ENCODE peak calls at places on chromosomes 12 and 14, in eight cellular contexts. One of them, this sample, is unnamed.
A peak's percentile ranks its signal among the peaks of the same experiment; 100 is the strongest.

GRCh38 chr14:22084393-22085281 is 411.0 kb upstream of the OR4E1 start:
- DNase-seq in breast epithelium: no peak
- DNase-seq in foreskin fibroblast: peak; percentile 34
- DNase-seq in fibroblast of pulmonary artery: peak; percentile 71
- DNase-seq in fibroblast of villous mesenchyme: peak; percentile 59
- DNase-seq in AG10803: peak; percentile 53
- DNase-seq in pancreas: no peak
- DNase-seq in GM20000: peak; percentile 32
- DNase-seq in this sample: no peak

GRCh38 chr12:132275110-132275531 is 54.3 kb downstream of the GALNT9 start:
- DNase-seq in breast epithelium: no peak
- DNase-seq in AG10803: peak; percentile 52
- DNase-seq in GM20000: no peak
- DNase-seq in fibroblast of pulmonary artery: peak; percentile 62
- DNase-seq in pancreas: peak; percentile 28
- DNase-seq in fibroblast of villous mesenchyme: peak; percentile 30
- DNase-seq in foreskin fibroblast: peak; percentile 23
- DNase-seq in this sample: peak; percentile 65

GRCh38 chr12:71456316-71456715 is 16.7 kb downstream of the LGR5 start:
- DNase-seq in foreskin fibroblast: no peak
- DNase-seq in pancreas: no peak
- DNase-seq in fibroblast of villous mesenchyme: no peak
- DNase-seq in AG10803: no peak
- DNase-seq in breast epithelium: no peak
- DNase-seq in GM20000: no peak
- DNase-seq in fibroblast of pulmonary artery: no peak
- DNase-seq in this sample: no peak

GRCh38 chr12:68557011-68557715 is 53.5 kb upstream of the RAP1B start:
- DNase-seq in fibroblast of pulmonary artery: peak; percentile 79
- DNase-seq in foreskin fibroblast: peak; percentile 85
- DNase-seq in fibroblast of villous mesenchyme: peak; percentile 53
- DNase-seq in pancreas: no peak
- DNase-seq in breast epithelium: no peak
- DNase-seq in AG10803: peak; percentile 88
- DNase-seq in GM20000: no peak
- DNase-seq in this sample: no peak

GRCh38 chr14:32202941-32203882 is at the start of gene RNU6-8:
- DNase-seq in GM20000: peak; percentile 79
- DNase-seq in pancreas: peak; percentile 95
- DNase-seq in fibroblast of pulmonary artery: peak; percentile 88
- DNase-seq in breast epithelium: peak; percentile 85
- DNase-seq in AG10803: peak; percentile 89
- DNase-seq in foreskin fibroblast: peak; percentile 89
- DNase-seq in fibroblast of villous mesenchyme: peak; percentile 87
- DNase-seq in this sample: peak; percentile 92

GRCh38 chr12:24788886-24789285 is 160.0 kb downstream of the BCAT1 start:
- DNase-seq in fibroblast of pulmonary artery: no peak
- DNase-seq in AG10803: peak; percentile 30
- DNase-seq in foreskin fibroblast: no peak
- DNase-seq in GM20000: no peak
- DNase-seq in breast epithelium: no peak
- DNase-seq in pancreas: no peak
- DNase-seq in fibroblast of villous mesenchyme: peak; percentile 18
- DNase-seq in this sample: no peak

GRCh38 chr12:67442347-67442841 is 173.2 kb downstream of the CAND1 start:
- DNase-seq in GM20000: no peak
- DNase-seq in AG10803: no peak
- DNase-seq in pancreas: peak; percentile 55
- DNase-seq in breast epithelium: no peak
- DNase-seq in fibroblast of villous mesenchyme: no peak
- DNase-seq in foreskin fibroblast: no peak
- DNase-seq in fibroblast of pulmonary artery: no peak
- DNase-seq in this sample: peak; percentile 28

GRCh38 chr12:68043446-68043845 is 54.2 kb downstream of the IFNG-AS1 start:
- DNase-seq in GM20000: no peak
- DNase-seq in fibroblast of villous mesenchyme: no peak
- DNase-seq in pancreas: no peak
- DNase-seq in foreskin fibroblast: no peak
- DNase-seq in AG10803: no peak
- DNase-seq in fibroblast of pulmonary artery: no peak
- DNase-seq in breast epithelium: no peak
- DNase-seq in this sample: no peak

GRCh38 chr12:119179335-119180021 is 747 bp downstream of the HSPB8 start:
- DNase-seq in fibroblast of pulmonary artery: peak; percentile 68
- DNase-seq in GM20000: no peak
- DNase-seq in breast epithelium: peak; percentile 32
- DNase-seq in pancreas: peak; percentile 61
- DNase-seq in fibroblast of villous mesenchyme: peak; percentile 69
- DNase-seq in AG10803: peak; percentile 66
- DNase-seq in foreskin fibroblast: peak; percentile 5
- DNase-seq in this sample: no peak

GRCh38 chr12:46209165-46209564 is 59.7 kb downstream of the SLC38A1 start:
- DNase-seq in breast epithelium: no peak
- DNase-seq in AG10803: peak; percentile 40
- DNase-seq in pancreas: no peak
- DNase-seq in foreskin fibroblast: peak; percentile 54
- DNase-seq in fibroblast of pulmonary artery: peak; percentile 31
- DNase-seq in GM20000: no peak
- DNase-seq in fibroblast of villous mesenchyme: peak; percentile 51
- DNase-seq in this sample: no peak

GRCh38 chr14:34387974-34388533 is 74.0 kb downstream of the SPTSSA start:
- DNase-seq in breast epithelium: no peak
- DNase-seq in foreskin fibroblast: no peak
- DNase-seq in fibroblast of pulmonary artery: no peak
- DNase-seq in fibroblast of villous mesenchyme: no peak
- DNase-seq in pancreas: no peak
- DNase-seq in GM20000: no peak
- DNase-seq in AG10803: no peak
- DNase-seq in this sample: no peak

GRCh38 chr14:31829256-31829923 is 247.7 kb upstream of the ARHGAP5 start:
- DNase-seq in GM20000: no peak
- DNase-seq in AG10803: peak; percentile 54
- DNase-seq in foreskin fibroblast: peak; percentile 81
- DNase-seq in pancreas: no peak
- DNase-seq in fibroblast of pulmonary artery: peak; percentile 90
- DNase-seq in fibroblast of villous mesenchyme: peak; percentile 85
- DNase-seq in breast epithelium: no peak
- DNase-seq in this sample: no peak

GRCh38 chr14:53954551-53955233 is 1.9 kb downstream of the BMP4 start:
- DNase-seq in foreskin fibroblast: peak; percentile 78
- DNase-seq in pancreas: peak; percentile 59
- DNase-seq in GM20000: peak; percentile 50
- DNase-seq in AG10803: peak; percentile 13
- DNase-seq in fibroblast of villous mesenchyme: peak; percentile 46
- DNase-seq in fibroblast of pulmonary artery: peak; percentile 31
- DNase-seq in breast epithelium: no peak
- DNase-seq in this sample: peak; percentile 43

GRCh38 chr14:28242895-28243294 is 523.7 kb upstream of the FOXG1 start:
- DNase-seq in pancreas: no peak
- DNase-seq in foreskin fibroblast: no peak
- DNase-seq in fibroblast of villous mesenchyme: no peak
- DNase-seq in GM20000: no peak
- DNase-seq in AG10803: no peak
- DNase-seq in fibroblast of pulmonary artery: no peak
- DNase-seq in breast epithelium: no peak
- DNase-seq in this sample: no peak

GRCh38 chr14:76701436-76701835 is 59.8 kb upstream of the VASH1 start:
- DNase-seq in pancreas: no peak
- DNase-seq in fibroblast of villous mesenchyme: no peak
- DNase-seq in GM20000: no peak
- DNase-seq in fibroblast of pulmonary artery: no peak
- DNase-seq in AG10803: no peak
- DNase-seq in breast epithelium: no peak
- DNase-seq in foreskin fibroblast: no peak
- DNase-seq in this sample: no peak

GRCh38 chr12:111297703-111298426 is 71.0 kb downstream of the PHETA1 start:
- DNase-seq in GM20000: no peak
- DNase-seq in foreskin fibroblast: no peak
- DNase-seq in AG10803: no peak
- DNase-seq in pancreas: no peak
- DNase-seq in breast epithelium: no peak
- DNase-seq in fibroblast of villous mesenchyme: no peak
- DNase-seq in fibroblast of pulmonary artery: no peak
- DNase-seq in this sample: peak; percentile 54
- TF ChIP-seq CTCF in GM20000: no peak
- TF ChIP-seq CTCF in foreskin fibroblast: no peak
- TF ChIP-seq CTCF in AG10803: no peak
- TF ChIP-seq CTCF in pancreas: no peak
- TF ChIP-seq CTCF in breast epithelium: no peak
- TF ChIP-seq CTCF in fibroblast of villous mesenchyme: no peak
- TF ChIP-seq CTCF in fibroblast of pulmonary artery: no peak
- TF ChIP-seq CTCF in this sample: no peak

GRCh38 chr12:127324681-127325080 is 942.3 kb upstream of the TMEM132C start:
- DNase-seq in GM20000: no peak
- DNase-seq in foreskin fibroblast: no peak
- DNase-seq in breast epithelium: no peak
- DNase-seq in AG10803: no peak
- DNase-seq in fibroblast of pulmonary artery: no peak
- DNase-seq in fibroblast of villous mesenchyme: no peak
- DNase-seq in pancreas: no peak
- DNase-seq in this sample: no peak
- TF ChIP-seq CTCF in GM20000: no peak
- TF ChIP-seq CTCF in foreskin fibroblast: no peak
- TF ChIP-seq CTCF in breast epithelium: no peak
- TF ChIP-seq CTCF in AG10803: no peak
- TF ChIP-seq CTCF in fibroblast of pulmonary artery: no peak
- TF ChIP-seq CTCF in fibroblast of villous mesenchyme: no peak
- TF ChIP-seq CTCF in pancreas: no peak
- TF ChIP-seq CTCF in this sample: no peak

GRCh38 chr12:4681732-4682131 is 32.8 kb downstream of the NDUFA9 start:
- DNase-seq in foreskin fibroblast: no peak
- DNase-seq in fibroblast of villous mesenchyme: no peak
- DNase-seq in GM20000: no peak
- DNase-seq in breast epithelium: no peak
- DNase-seq in AG10803: no peak
- DNase-seq in fibroblast of pulmonary artery: no peak
- DNase-seq in pancreas: no peak
- DNase-seq in this sample: no peak

GRCh38 chr12:4679711-4680110 is 30.8 kb downstream of the NDUFA9 start:
- DNase-seq in AG10803: no peak
- DNase-seq in GM20000: no peak
- DNase-seq in foreskin fibroblast: no peak
- DNase-seq in breast epithelium: no peak
- DNase-seq in fibroblast of pulmonary artery: no peak
- DNase-seq in pancreas: no peak
- DNase-seq in fibroblast of villous mesenchyme: no peak
- DNase-seq in this sample: no peak

GRCh38 chr12:4690760-4691159 is 29.4 kb upstream of the GALNT8 start:
- DNase-seq in GM20000: no peak
- DNase-seq in breast epithelium: no peak
- DNase-seq in foreskin fibroblast: no peak
- DNase-seq in fibroblast of pulmonary artery: no peak
- DNase-seq in AG10803: no peak
- DNase-seq in pancreas: no peak
- DNase-seq in fibroblast of villous mesenchyme: no peak
- DNase-seq in this sample: no peak

GRCh38 chr12:4685317-4685716 is 34.9 kb upstream of the GALNT8 start:
- DNase-seq in fibroblast of pulmonary artery: no peak
- DNase-seq in GM20000: no peak
- DNase-seq in pancreas: no peak
- DNase-seq in fibroblast of villous mesenchyme: no peak
- DNase-seq in breast epithelium: no peak
- DNase-seq in AG10803: no peak
- DNase-seq in foreskin fibroblast: no peak
- DNase-seq in this sample: no peak
- TF ChIP-seq CTCF in fibroblast of pulmonary artery: no peak
- TF ChIP-seq CTCF in GM20000: no peak
- TF ChIP-seq CTCF in pancreas: no peak
- TF ChIP-seq CTCF in fibroblast of villous mesenchyme: no peak
- TF ChIP-seq CTCF in breast epithelium: no peak
- TF ChIP-seq CTCF in AG10803: no peak
- TF ChIP-seq CTCF in foreskin fibroblast: no peak
- TF ChIP-seq CTCF in this sample: no peak

DNA sequence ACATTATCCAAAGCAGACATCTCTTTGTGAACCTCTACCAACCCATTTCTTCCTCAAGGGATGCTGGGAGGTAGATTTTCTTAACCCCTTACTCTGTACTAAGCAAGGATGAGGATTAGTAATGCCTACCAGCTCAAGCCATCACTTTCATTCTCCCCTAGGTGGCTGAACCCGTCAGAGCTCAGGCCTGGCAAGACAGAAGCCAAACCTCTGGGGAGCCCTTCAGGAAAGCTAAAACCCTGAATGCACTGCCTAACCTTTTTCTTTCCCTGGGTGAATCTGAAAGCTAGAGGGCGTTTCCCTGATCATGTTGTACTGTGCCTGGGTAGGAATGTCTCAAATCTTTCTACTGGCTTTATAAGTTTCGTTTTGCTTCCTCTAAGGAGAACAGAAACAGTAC is 617.3 kb downstream of the RPL10L start:
- DNase-seq in foreskin fibroblast: no peak
- DNase-seq in breast epithelium: no peak
- DNase-seq in GM20000: no peak
- DNase-seq in AG10803: no peak
- DNase-seq in pancreas: no peak
- DNase-seq in fibroblast of pulmonary artery: no peak
- DNase-seq in fibroblast of villous mesenchyme: no peak
- DNase-seq in this sample: no peak
- TF ChIP-seq CTCF in foreskin fibroblast: no peak
- TF ChIP-seq CTCF in breast epithelium: no peak
- TF ChIP-seq CTCF in GM20000: no peak
- TF ChIP-seq CTCF in AG10803: no peak
- TF ChIP-seq CTCF in pancreas: no peak
- TF ChIP-seq CTCF in fibroblast of pulmonary artery: no peak
- TF ChIP-seq CTCF in fibroblast of villous mesenchyme: no peak
- TF ChIP-seq CTCF in this sample: no peak

GRCh38 chr12:2051700-2052625 is 824 bp upstream of the CACNA1C start:
- DNase-seq in pancreas: no peak
- DNase-seq in AG10803: no peak
- DNase-seq in fibroblast of pulmonary artery: no peak
- DNase-seq in GM20000: no peak
- DNase-seq in fibroblast of villous mesenchyme: no peak
- DNase-seq in breast epithelium: no peak
- DNase-seq in foreskin fibroblast: peak; percentile 35
- DNase-seq in this sample: peak; percentile 51
- TF ChIP-seq CTCF in pancreas: no peak
- TF ChIP-seq CTCF in AG10803: peak; percentile 11
- TF ChIP-seq CTCF in fibroblast of pulmonary artery: no peak
- TF ChIP-seq CTCF in GM20000: no peak
- TF ChIP-seq CTCF in fibroblast of villous mesenchyme: no peak
- TF ChIP-seq CTCF in breast epithelium: no peak
- TF ChIP-seq CTCF in foreskin fibroblast: peak; percentile 2
- TF ChIP-seq CTCF in this sample: no peak

This sample was measured in glutamatergic neuron.